ENCODE peak calls at places on chromosomes 11 and 22, in nine cellular contexts. K, S, Q, H, Z, R, A, N and O are unnamed samples.

GRCh38 chr11:77642228-77642627 is 4.6 kb upstream of the CLNS1A start:
- DNase-seq in H (no peak), N (no peak), K (no peak), R (no peak), Z (no peak), A (no peak), Q (no peak), S (no peak), O (no peak)

GRCh38 chr11:34926101-34926830 is 9.8 kb downstream of the PDHX start:
- DNase-seq in S (peak; percentile 76), H (peak; percentile 84), Z (no peak), R (peak; percentile 59), A (no peak), N (peak; percentile 53), Q (no peak), K (peak; percentile 43), O (no peak)

GRCh38 chr22:43743131-43743530 is 69.0 kb downstream of the EFCAB6 start:
- DNase-seq in R (no peak), K (no peak), S (no peak), H (peak; percentile 20), Q (no peak), Z (peak; percentile 9), A (no peak), N (no peak), O (no peak)

GRCh38 chr22:20494978-20495860 is at the start of gene KLHL22:
- DNase-seq in R (peak; percentile 46), S (peak; percentile 53), N (peak; percentile 54), A (peak; percentile 57), H (peak; percentile 34), Q (no peak), K (peak; percentile 16), Z (peak; percentile 100), O (no peak)

GRCh38 chr22:25698986-25699385 is 43.0 kb upstream of the MYO18B start:
- DNase-seq in N (no peak), K (no peak), S (no peak), Q (no peak), H (no peak), A (no peak), Z (no peak), R (no peak), O (no peak)

GRCh38 chr11:49995559-49995958 is 13.2 kb upstream of the OR4C12 start:
- DNase-seq in Z (peak; percentile 45), A (no peak), H (peak; percentile 81), Q (no peak), K (peak; percentile 44), S (no peak), R (peak; percentile 72), N (peak; percentile 82), O (peak; percentile 16)

GRCh38 chr11:14318581-14318981 is 40.4 kb downstream of the RRAS2 start:
- DNase-seq in Z (no peak), Q (no peak), A (no peak), K (no peak), N (no peak), H (no peak), S (no peak), R (no peak), O (no peak)

GRCh38 chr22:20431520-20432237 is 5.9 kb downstream of the SCARF2 start:
- DNase-seq in S (no peak), A (no peak), N (no peak), Z (peak; percentile 87), R (no peak), K (no peak), Q (no peak), H (no peak), O (no peak)

GRCh38 chr22:31253949-31254348 is 38.3 kb downstream of the PIK3IP1 start:
- DNase-seq in Q (no peak), Z (no peak), S (no peak), K (no peak), H (no peak), N (no peak), A (no peak), R (no peak), O (no peak)

GRCh38 chr11:12164061-12165014 is 53.9 kb downstream of the MICAL2 start:
- DNase-seq in A (no peak), Z (no peak), R (peak; percentile 69), S (peak; percentile 97), Q (no peak), H (peak; percentile 85), K (peak; percentile 94), N (no peak), O (no peak)

GRCh38 chr11:9017773-9018172 is 14.0 kb upstream of the NRIP3 start:
- DNase-seq in N (no peak), R (no peak), Q (no peak), A (no peak), Z (no peak), S (no peak), K (no peak), H (peak; percentile 84), O (no peak)

GRCh38 chr11:76656087-76656531 is 14.4 kb downstream of the LRRC32 start:
- DNase-seq in N (no peak), Z (no peak), A (no peak), K (no peak), S (no peak), R (no peak), Q (no peak), H (no peak), O (no peak)

GRCh38 chr11:128711136-128711535 is 17.3 kb downstream of the FLI1 start:
- DNase-seq in Q (no peak), H (no peak), Z (no peak), N (no peak), R (no peak), A (no peak), S (peak; percentile 84), K (peak; percentile 34), O (no peak)

GRCh38 chr22:25350551-25350971 is 131.1 kb downstream of the CRYBB2 start:
- DNase-seq in H (no peak), A (no peak), K (no peak), N (no peak), S (no peak), R (no peak), Q (no peak), Z (no peak), O (no peak)

GRCh38 chr22:30649430-30650007 is 13.9 kb downstream of the SLC35E4 start:
- DNase-seq in Z (peak; percentile 46), H (no peak), K (peak; percentile 85), A (peak; percentile 77), R (peak; percentile 80), S (peak; percentile 83), Q (no peak), N (peak; percentile 60), O (no peak)

GRCh38 chr11:132888226-132888625 is 644.1 kb downstream of the OPCML start:
- DNase-seq in Q (no peak), R (no peak), A (no peak), N (no peak), Z (no peak), H (no peak), K (peak; percentile 55), S (no peak), O (no peak)

GRCh38 chr11:130979386-130979972 is 63.2 kb upstream of the SNX19 start:
- DNase-seq in N (peak; percentile 19), K (no peak), Q (no peak), H (no peak), S (peak; percentile 39), R (peak; percentile 27), Z (peak; percentile 9), A (no peak), O (no peak)

GRCh38 chr11:121575250-121575962 is 122.6 kb upstream of the SORL1-AS1 start:
- DNase-seq in Z (no peak), A (no peak), H (peak; percentile 91), R (peak; percentile 2), K (no peak), S (peak; percentile 65), N (peak; percentile 75), Q (no peak), O (no peak)

GRCh38 chr11:104127828-104128227 is 36.1 kb downstream of the PDGFD start:
- DNase-seq in A (no peak), N (no peak), H (no peak), S (no peak), K (no peak), R (no peak), Z (no peak), Q (no peak), O (no peak)

GRCh38 chr11:110710520-110711381 is 1.5 kb downstream of the ARHGAP20 start:
- DNase-seq in R (no peak), H (peak; percentile 44), Q (no peak), N (no peak), S (peak; percentile 26), K (no peak), Z (no peak), A (peak; percentile 4), O (peak; percentile 63)

GRCh38 chr11:59079089-59079488 is 7.0 kb upstream of the GLYATL1B start:
- DNase-seq in S (no peak), H (no peak), R (no peak), N (no peak), A (no peak), Z (no peak), K (no peak), Q (no peak), O (no peak)

GRCh38 chr22:42959472-42960145 is 55.3 kb downstream of the PACSIN2 start:
- DNase-seq in K (peak; percentile 80), H (peak; percentile 35), R (peak; percentile 87), N (no peak), Q (no peak), S (peak; percentile 86), A (no peak), Z (peak; percentile 34), O (no peak)

GRCh38 chr11:28537822-28538221 is 429.6 kb downstream of the METTL15 start:
- DNase-seq in Z (no peak), K (no peak), H (no peak), R (no peak), Q (no peak), N (no peak), S (no peak), A (no peak), O (no peak)

GRCh38 chr11:43918662-43919061 is 23.8 kb upstream of the C11orf96 start:
- DNase-seq in H (no peak), S (no peak), Z (no peak), N (no peak), A (no peak), R (no peak), K (no peak), Q (no peak), O (no peak)

GRCh38 chr22:49422668-49423067 is 405.0 kb downstream of the BRD1 start:
- DNase-seq in S (no peak), A (no peak), K (peak; percentile 56), Q (no peak), Z (no peak), H (no peak), R (no peak), N (no peak), O (no peak)

GRCh38 chr11:124760205-124760652 is 1.9 kb downstream of the ESAM start:
- DNase-seq in A (peak; percentile 59), K (no peak), Z (no peak), H (no peak), Q (no peak), R (no peak), S (no peak), N (no peak), O (no peak)

GRCh38 chr11:110777765-110778164 is 65.5 kb upstream of the ARHGAP20 start:
- DNase-seq in Z (no peak), K (no peak), Q (no peak), S (peak; percentile 75), H (peak; percentile 38), R (no peak), A (no peak), N (peak; percentile 35), O (no peak)

GRCh38 chr11:19892876-19893275 is 180.2 kb downstream of the NAV2 start:
- DNase-seq in K (no peak), N (no peak), Z (no peak), H (no peak), Q (no peak), S (peak; percentile 50), A (no peak), R (no peak), O (no peak)

GRCh38 chr11:129143335-129143734 is 48.8 kb downstream of the ARHGAP32 start:
- DNase-seq in H (peak; percentile 67), Q (no peak), Z (no peak), K (peak; percentile 95), A (no peak), R (peak; percentile 96), S (peak; percentile 100), N (no peak), O (no peak)

GRCh38 chr11:33211588-33211987 is 45.6 kb upstream of the HIPK3 start:
- DNase-seq in H (no peak), K (no peak), A (no peak), R (no peak), S (no peak), Q (no peak), N (no peak), Z (no peak), O (no peak)